ENCODE peak calls at places on chromosomes 1 and 21, in ten cellular contexts. One of them, this sample, is unnamed.

GRCh38 chr1:17886361-17886760 is 131.2 kb downstream of the ACTL8 start:
- DNase-seq in transverse colon: no peak
- DNase-seq in sigmoid colon: no peak
- DNase-seq in GM12891: no peak
- DNase-seq in stomach: no peak
- DNase-seq in esophagus muscularis mucosa: no peak
- DNase-seq in breast epithelium: no peak
- DNase-seq in suprapubic skin: no peak
- DNase-seq in HCT116: no peak
- DNase-seq in spleen: no peak
- DNase-seq in this sample: no peak

GRCh38 chr1:229093546-229094336 is 177.2 kb upstream of the RAB4A start:
- DNase-seq in transverse colon: peak
- DNase-seq in sigmoid colon: no peak
- DNase-seq in GM12891: no peak
- DNase-seq in stomach: peak
- DNase-seq in esophagus muscularis mucosa: no peak
- DNase-seq in breast epithelium: no peak
- DNase-seq in suprapubic skin: no peak
- DNase-seq in HCT116: peak
- DNase-seq in spleen: no peak
- DNase-seq in this sample: no peak

GRCh38 chr1:55447488-55447887 is 232.3 kb upstream of the USP24 start:
- DNase-seq in transverse colon: no peak
- DNase-seq in sigmoid colon: no peak
- DNase-seq in GM12891: no peak
- DNase-seq in stomach: no peak
- DNase-seq in esophagus muscularis mucosa: no peak
- DNase-seq in breast epithelium: no peak
- DNase-seq in suprapubic skin: no peak
- DNase-seq in HCT116: no peak
- DNase-seq in spleen: no peak
- DNase-seq in this sample: no peak

GRCh38 chr1:31745071-31745897 is 18.9 kb downstream of the ADGRB2 start:
- DNase-seq in transverse colon: peak
- DNase-seq in sigmoid colon: peak
- DNase-seq in GM12891: peak
- DNase-seq in stomach: peak
- DNase-seq in esophagus muscularis mucosa: no peak
- DNase-seq in breast epithelium: no peak
- DNase-seq in suprapubic skin: no peak
- DNase-seq in HCT116: no peak
- DNase-seq in spleen: no peak
- DNase-seq in this sample: peak

GRCh38 chr1:156115514-156116374 is 1.2 kb downstream of the LMNA start:
- DNase-seq in transverse colon: peak
- DNase-seq in sigmoid colon: peak
- DNase-seq in GM12891: no peak
- DNase-seq in stomach: peak
- DNase-seq in esophagus muscularis mucosa: no peak
- DNase-seq in breast epithelium: peak
- DNase-seq in suprapubic skin: peak
- DNase-seq in HCT116: no peak
- DNase-seq in spleen: no peak
- DNase-seq in this sample: no peak

GRCh38 chr1:41576206-41576605 is 91.7 kb upstream of the EDN2 start:
- DNase-seq in transverse colon: no peak
- DNase-seq in sigmoid colon: no peak
- DNase-seq in GM12891: no peak
- DNase-seq in stomach: peak
- DNase-seq in esophagus muscularis mucosa: no peak
- DNase-seq in breast epithelium: no peak
- DNase-seq in suprapubic skin: no peak
- DNase-seq in HCT116: no peak
- DNase-seq in spleen: no peak
- DNase-seq in this sample: no peak

GRCh38 chr21:44833663-44834062 is 15.8 kb upstream of the SUMO3 start:
- DNase-seq in transverse colon: no peak
- DNase-seq in sigmoid colon: no peak
- DNase-seq in GM12891: no peak
- DNase-seq in stomach: no peak
- DNase-seq in esophagus muscularis mucosa: no peak
- DNase-seq in breast epithelium: no peak
- DNase-seq in suprapubic skin: no peak
- DNase-seq in HCT116: no peak
- DNase-seq in spleen: no peak
- DNase-seq in this sample: no peak

GRCh38 chr1:42035205-42035829 is 116.6 kb upstream of the HIVEP3 start:
- DNase-seq in transverse colon: no peak
- DNase-seq in sigmoid colon: peak
- DNase-seq in GM12891: peak
- DNase-seq in stomach: peak
- DNase-seq in esophagus muscularis mucosa: no peak
- DNase-seq in breast epithelium: peak
- DNase-seq in suprapubic skin: peak
- DNase-seq in HCT116: peak
- DNase-seq in spleen: no peak
- DNase-seq in this sample: peak

GRCh38 chr1:220045356-220046051 is 801 bp downstream of the EPRS1 start:
- DNase-seq in transverse colon: no peak
- DNase-seq in sigmoid colon: no peak
- DNase-seq in GM12891: no peak
- DNase-seq in stomach: no peak
- DNase-seq in esophagus muscularis mucosa: no peak
- DNase-seq in breast epithelium: no peak
- DNase-seq in suprapubic skin: no peak
- DNase-seq in HCT116: no peak
- DNase-seq in spleen: no peak
- DNase-seq in this sample: no peak

GRCh38 chr21:44582980-44583799 is 2.8 kb upstream of the KRTAP10-5 start:
- DNase-seq in transverse colon: no peak
- DNase-seq in sigmoid colon: no peak
- DNase-seq in GM12891: no peak
- DNase-seq in stomach: no peak
- DNase-seq in esophagus muscularis mucosa: peak
- DNase-seq in breast epithelium: peak
- DNase-seq in suprapubic skin: no peak
- DNase-seq in HCT116: no peak
- DNase-seq in spleen: no peak
- DNase-seq in this sample: no peak

GRCh38 chr1:227780101-227781044 is 35.1 kb upstream of the PRSS38 start:
- DNase-seq in transverse colon: no peak
- DNase-seq in sigmoid colon: peak
- DNase-seq in GM12891: no peak
- DNase-seq in stomach: peak
- DNase-seq in esophagus muscularis mucosa: no peak
- DNase-seq in breast epithelium: peak
- DNase-seq in suprapubic skin: peak
- DNase-seq in HCT116: no peak
- DNase-seq in spleen: peak
- DNase-seq in this sample: no peak

GRCh38 chr1:242890211-242890741 is 364.8 kb downstream of the CEP170 start:
- DNase-seq in transverse colon: no peak
- DNase-seq in sigmoid colon: no peak
- DNase-seq in GM12891: no peak
- DNase-seq in stomach: no peak
- DNase-seq in esophagus muscularis mucosa: no peak
- DNase-seq in breast epithelium: no peak
- DNase-seq in suprapubic skin: no peak
- DNase-seq in HCT116: no peak
- DNase-seq in spleen: no peak
- DNase-seq in this sample: no peak

GRCh38 chr21:30882907-30883597 is 1.7 kb upstream of the KRTAP11-1 start:
- DNase-seq in transverse colon: no peak
- DNase-seq in sigmoid colon: no peak
- DNase-seq in GM12891: no peak
- DNase-seq in stomach: no peak
- DNase-seq in esophagus muscularis mucosa: no peak
- DNase-seq in breast epithelium: no peak
- DNase-seq in suprapubic skin: no peak
- DNase-seq in HCT116: no peak
- DNase-seq in spleen: no peak
- DNase-seq in this sample: no peak

GRCh38 chr1:57616906-57617305 is 193.0 kb upstream of the DAB1 start:
- DNase-seq in transverse colon: no peak
- DNase-seq in sigmoid colon: no peak
- DNase-seq in GM12891: no peak
- DNase-seq in stomach: no peak
- DNase-seq in esophagus muscularis mucosa: no peak
- DNase-seq in breast epithelium: no peak
- DNase-seq in suprapubic skin: no peak
- DNase-seq in HCT116: no peak
- DNase-seq in spleen: no peak
- DNase-seq in this sample: no peak

GRCh38 chr1:166855558-166855957 is 16.3 kb downstream of the POGK start:
- DNase-seq in transverse colon: no peak
- DNase-seq in sigmoid colon: no peak
- DNase-seq in GM12891: no peak
- DNase-seq in stomach: no peak
- DNase-seq in esophagus muscularis mucosa: no peak
- DNase-seq in breast epithelium: no peak
- DNase-seq in suprapubic skin: no peak
- DNase-seq in HCT116: no peak
- DNase-seq in spleen: no peak
- DNase-seq in this sample: no peak
- TF ChIP-seq POLR2AphosphoS5 in transverse colon: no peak
- TF ChIP-seq POLR2AphosphoS5 in sigmoid colon: no peak
- TF ChIP-seq POLR2AphosphoS5 in GM12891: no peak
- TF ChIP-seq POLR2AphosphoS5 in stomach: no peak
- TF ChIP-seq POLR2AphosphoS5 in esophagus muscularis mucosa: no peak
- TF ChIP-seq POLR2AphosphoS5 in breast epithelium: no peak
- TF ChIP-seq POLR2AphosphoS5 in suprapubic skin: no peak
- TF ChIP-seq POLR2AphosphoS5 in HCT116: no peak
- TF ChIP-seq POLR2AphosphoS5 in spleen: peak
- TF ChIP-seq POLR2AphosphoS5 in this sample: no peak

GRCh38 chr1:93150729-93151128 is 29.5 kb downstream of the TMED5 start:
- DNase-seq in transverse colon: no peak
- DNase-seq in sigmoid colon: no peak
- DNase-seq in GM12891: no peak
- DNase-seq in stomach: no peak
- DNase-seq in esophagus muscularis mucosa: no peak
- DNase-seq in breast epithelium: no peak
- DNase-seq in suprapubic skin: no peak
- DNase-seq in HCT116: no peak
- DNase-seq in spleen: no peak
- DNase-seq in this sample: no peak
- TF ChIP-seq POLR2A in transverse colon: no peak
- TF ChIP-seq POLR2A in sigmoid colon: no peak
- TF ChIP-seq POLR2A in GM12891: no peak
- TF ChIP-seq POLR2A in stomach: no peak
- TF ChIP-seq POLR2A in esophagus muscularis mucosa: no peak
- TF ChIP-seq POLR2A in breast epithelium: no peak
- TF ChIP-seq POLR2A in suprapubic skin: no peak
- TF ChIP-seq POLR2A in HCT116: no peak
- TF ChIP-seq POLR2A in spleen: no peak
- TF ChIP-seq POLR2A in this sample: peak

DNA sequence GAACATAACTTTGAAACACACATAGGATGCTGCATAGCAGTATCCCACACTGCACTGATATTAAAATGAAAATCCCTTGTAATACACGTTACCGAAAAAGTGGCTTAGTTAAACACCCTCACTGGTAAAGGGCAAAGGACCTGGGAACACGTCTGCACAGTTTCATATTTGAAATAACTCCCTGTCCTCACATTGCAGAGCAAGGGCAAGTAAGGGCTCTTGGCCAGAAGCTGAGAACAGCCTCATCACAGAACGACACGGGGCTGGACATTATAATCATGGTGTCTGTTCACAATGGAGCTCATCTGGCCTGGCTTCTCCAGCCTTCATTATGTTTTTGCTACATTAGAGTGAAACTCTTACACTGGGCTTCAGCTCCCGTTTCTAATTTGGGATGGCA is 207.0 kb downstream of the PCP4 start:
- DNase-seq in transverse colon: no peak
- DNase-seq in sigmoid colon: no peak
- DNase-seq in GM12891: no peak
- DNase-seq in stomach: no peak
- DNase-seq in esophagus muscularis mucosa: no peak
- DNase-seq in breast epithelium: no peak
- DNase-seq in suprapubic skin: no peak
- DNase-seq in HCT116: no peak
- DNase-seq in spleen: no peak
- DNase-seq in this sample: no peak
- TF ChIP-seq POLR2AphosphoS5 in transverse colon: no peak
- TF ChIP-seq POLR2AphosphoS5 in sigmoid colon: peak
- TF ChIP-seq POLR2AphosphoS5 in GM12891: no peak
- TF ChIP-seq POLR2AphosphoS5 in stomach: no peak
- TF ChIP-seq POLR2AphosphoS5 in esophagus muscularis mucosa: peak
- TF ChIP-seq POLR2AphosphoS5 in breast epithelium: no peak
- TF ChIP-seq POLR2AphosphoS5 in suprapubic skin: no peak
- TF ChIP-seq POLR2AphosphoS5 in HCT116: no peak
- TF ChIP-seq POLR2AphosphoS5 in spleen: no peak
- TF ChIP-seq POLR2AphosphoS5 in this sample: no peak

DNA sequence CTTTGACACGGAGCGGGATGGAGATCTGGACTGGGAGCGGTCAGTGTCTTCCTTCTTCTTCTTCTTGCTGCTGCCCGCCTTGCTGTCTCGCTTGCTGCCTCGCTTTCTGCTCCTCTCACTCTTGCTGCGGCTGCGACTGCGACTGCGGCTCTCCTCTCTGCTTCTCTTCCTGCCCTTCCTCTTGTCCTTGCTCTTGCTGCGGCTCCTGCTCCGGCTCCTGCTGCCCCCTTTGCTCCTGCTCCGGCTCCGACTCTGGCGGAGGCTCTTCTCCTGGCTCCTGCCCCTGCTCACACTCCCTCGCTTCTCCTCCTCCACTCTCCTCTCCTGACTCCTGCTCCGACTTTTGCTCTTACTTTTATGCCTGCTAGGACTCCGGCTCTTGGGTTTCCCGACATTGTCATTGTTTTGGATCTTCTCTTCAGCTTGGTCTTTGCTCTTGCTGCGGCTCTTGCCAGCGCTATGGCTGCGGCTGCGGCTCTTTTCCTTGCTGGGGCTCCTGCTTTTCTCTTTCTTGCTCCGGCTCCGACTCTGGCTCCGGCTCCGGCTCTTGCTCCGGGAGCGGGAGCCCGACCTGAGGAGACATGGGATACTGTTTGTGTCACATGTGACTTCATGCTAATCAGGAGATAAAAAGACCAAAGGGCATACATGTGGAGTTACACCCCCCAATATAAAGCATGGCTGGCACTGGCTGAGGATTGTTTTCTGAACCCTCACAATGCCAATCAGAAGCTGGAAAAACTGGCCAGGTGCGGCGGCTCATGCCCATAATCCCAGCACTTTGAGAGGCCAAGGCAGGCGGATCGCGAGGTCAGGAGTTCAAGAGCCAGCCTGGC is 25.2 kb upstream of the TMEM200B start:
- DNase-seq in transverse colon: no peak
- DNase-seq in sigmoid colon: no peak
- DNase-seq in GM12891: no peak
- DNase-seq in stomach: no peak
- DNase-seq in esophagus muscularis mucosa: no peak
- DNase-seq in breast epithelium: no peak
- DNase-seq in suprapubic skin: no peak
- DNase-seq in HCT116: no peak
- DNase-seq in spleen: peak
- DNase-seq in this sample: no peak
- TF ChIP-seq POLR2A in transverse colon: no peak
- TF ChIP-seq POLR2A in sigmoid colon: no peak
- TF ChIP-seq POLR2A in GM12891: no peak
- TF ChIP-seq POLR2A in stomach: no peak
- TF ChIP-seq POLR2A in esophagus muscularis mucosa: no peak
- TF ChIP-seq POLR2A in breast epithelium: no peak
- TF ChIP-seq POLR2A in suprapubic skin: no peak
- TF ChIP-seq POLR2A in HCT116: no peak
- TF ChIP-seq POLR2A in spleen: no peak
- TF ChIP-seq POLR2A in this sample: no peak

GRCh38 chr1:182293119-182293589 is 98.4 kb downstream of the GLUL start:
- DNase-seq in transverse colon: no peak
- DNase-seq in sigmoid colon: no peak
- DNase-seq in GM12891: no peak
- DNase-seq in stomach: no peak
- DNase-seq in esophagus muscularis mucosa: no peak
- DNase-seq in breast epithelium: no peak
- DNase-seq in suprapubic skin: no peak
- DNase-seq in HCT116: no peak
- DNase-seq in spleen: no peak
- DNase-seq in this sample: no peak
- TF ChIP-seq POLR2AphosphoS5 in transverse colon: no peak
- TF ChIP-seq POLR2AphosphoS5 in sigmoid colon: no peak
- TF ChIP-seq POLR2AphosphoS5 in GM12891: no peak
- TF ChIP-seq POLR2AphosphoS5 in stomach: no peak
- TF ChIP-seq POLR2AphosphoS5 in esophagus muscularis mucosa: no peak
- TF ChIP-seq POLR2AphosphoS5 in breast epithelium: no peak
- TF ChIP-seq POLR2AphosphoS5 in suprapubic skin: no peak
- TF ChIP-seq POLR2AphosphoS5 in HCT116: no peak
- TF ChIP-seq POLR2AphosphoS5 in spleen: no peak
- TF ChIP-seq POLR2AphosphoS5 in this sample: no peak

This sample was measured in GM12892.